ENCODE peak calls at places on chromosomes 16 and 17, in four cellular contexts. One of them, this sample, is unnamed.

GRCh38 chr17:40168262-40168832 is 8.9 kb upstream of the RAPGEFL1 start:
- DNase-seq in HepG2: peak; percentile 77
- DNase-seq in H1: peak; percentile 59
- DNase-seq in K562: peak; percentile 57
- DNase-seq in this sample: peak; percentile 92

GRCh38 chr17:40121886-40122465 is at the start of gene MSL1:
- DNase-seq in HepG2: peak; percentile 70
- DNase-seq in H1: peak; percentile 88
- DNase-seq in K562: peak; percentile 86
- DNase-seq in this sample: peak; percentile 84

GRCh38 chr17:83170571-83171260 is 91.3 kb downstream of the METRNL start:
- DNase-seq in K562: no peak
- DNase-seq in H1: no peak
- DNase-seq in HepG2: no peak
- DNase-seq in this sample: no peak

GRCh38 chr17:72334205-72334604 is 213.4 kb downstream of the SOX9 start:
- DNase-seq in HepG2: no peak
- DNase-seq in K562: no peak
- DNase-seq in H1: no peak
- DNase-seq in this sample: no peak

GRCh38 chr16:75083826-75084225 is 32.8 kb downstream of the LDHD start:
- DNase-seq in HepG2: no peak
- DNase-seq in K562: no peak
- DNase-seq in H1: no peak
- DNase-seq in this sample: no peak

GRCh38 chr17:35312346-35312745 is 61.1 kb downstream of the SLFN11 start:
- DNase-seq in HepG2: no peak
- DNase-seq in K562: no peak
- DNase-seq in H1: no peak
- DNase-seq in this sample: no peak

GRCh38 chr17:50534222-50534978 is 1.9 kb downstream of the EPN3 start:
- DNase-seq in K562: peak; percentile 28
- DNase-seq in HepG2: no peak
- DNase-seq in H1: peak; percentile 74
- DNase-seq in this sample: peak; percentile 76

GRCh38 chr17:32503251-32504165 is 16.7 kb downstream of the CDK5R1 start:
- DNase-seq in HepG2: no peak
- DNase-seq in K562: no peak
- DNase-seq in H1: no peak
- DNase-seq in this sample: no peak

GRCh38 chr16:66705790-66706505 is 9.4 kb upstream of the CMTM4 start:
- DNase-seq in K562: no peak
- DNase-seq in HepG2: no peak
- DNase-seq in H1: no peak
- DNase-seq in this sample: no peak

GRCh38 chr16:89695875-89696597 is 5.5 kb downstream of the SPATA2L start:
- DNase-seq in HepG2: no peak
- DNase-seq in K562: no peak
- DNase-seq in H1: no peak
- DNase-seq in this sample: no peak

GRCh38 chr17:692116-692515 is 22.5 kb downstream of the VPS53 start:
- DNase-seq in HepG2: no peak
- DNase-seq in H1: no peak
- DNase-seq in K562: no peak
- DNase-seq in this sample: no peak

GRCh38 chr17:74770498-74771318 is 5.4 kb downstream of the NAT9 start:
- DNase-seq in H1: peak; percentile 82
- DNase-seq in K562: peak; percentile 70
- DNase-seq in HepG2: peak; percentile 81
- DNase-seq in this sample: peak; percentile 85

GRCh38 chr17:18344021-18344420 is 19.3 kb downstream of the SHMT1 start:
- DNase-seq in K562: no peak
- DNase-seq in H1: no peak
- DNase-seq in HepG2: no peak
- DNase-seq in this sample: no peak

GRCh38 chr17:1351967-1352366 is 48.1 kb downstream of the YWHAE start:
- DNase-seq in K562: no peak
- DNase-seq in HepG2: no peak
- DNase-seq in H1: no peak
- DNase-seq in this sample: no peak

GRCh38 chr16:984106-984505 is 2.5 kb downstream of the SOX8 start:
- DNase-seq in K562: no peak
- DNase-seq in HepG2: no peak
- DNase-seq in H1: no peak
- DNase-seq in this sample: no peak

GRCh38 chr17:43351686-43352085 is 47.1 kb upstream of the ARL4D start:
- DNase-seq in HepG2: no peak
- DNase-seq in H1: no peak
- DNase-seq in K562: no peak
- DNase-seq in this sample: no peak

GRCh38 chr17:52147431-52147830 is 11.1 kb downstream of the CA10 start:
- DNase-seq in HepG2: no peak
- DNase-seq in H1: no peak
- DNase-seq in K562: no peak
- DNase-seq in this sample: no peak

GRCh38 chr17:68318103-68318991 is 27.1 kb downstream of the ARSG start:
- DNase-seq in H1: no peak
- DNase-seq in HepG2: peak; percentile 87
- DNase-seq in K562: no peak
- DNase-seq in this sample: no peak

GRCh38 chr16:48358419-48358818 is 26.8 kb downstream of the SIAH1 start:
- DNase-seq in HepG2: no peak
- DNase-seq in H1: no peak
- DNase-seq in K562: no peak
- DNase-seq in this sample: no peak

GRCh38 chr17:49832840-49833599 is 14.8 kb downstream of the TAC4 start:
- DNase-seq in HepG2: no peak
- DNase-seq in K562: peak; percentile 59
- DNase-seq in H1: no peak
- DNase-seq in this sample: no peak

GRCh38 chr16:30183236-30183960 is at the start of gene CORO1A:
- DNase-seq in H1: peak; percentile 91
- DNase-seq in HepG2: peak; percentile 51
- DNase-seq in K562: peak; percentile 88
- DNase-seq in this sample: peak; percentile 92

GRCh38 chr17:58786586-58787295 is 31.1 kb downstream of the PPM1E start:
- DNase-seq in H1: no peak
- DNase-seq in K562: peak; percentile 35
- DNase-seq in HepG2: no peak
- DNase-seq in this sample: no peak

GRCh38 chr17:64133546-64134215 is 3.7 kb upstream of the ERN1 start:
- DNase-seq in K562: peak; percentile 77
- DNase-seq in H1: no peak
- DNase-seq in HepG2: peak; percentile 81
- DNase-seq in this sample: peak; percentile 83

GRCh38 chr17:75878174-75878998 is at the start of gene TRIM47:
- DNase-seq in K562: peak; percentile 73
- DNase-seq in HepG2: peak; percentile 83
- DNase-seq in H1: peak; percentile 71
- DNase-seq in this sample: peak; percentile 77

GRCh38 chr17:80034977-80035686 is 540 bp downstream of the TBC1D16 start:
- DNase-seq in K562: no peak
- DNase-seq in H1: peak; percentile 75
- DNase-seq in HepG2: no peak
- DNase-seq in this sample: peak; percentile 70

GRCh38 chr17:81031571-81032550 is 3.1 kb upstream of the BAIAP2 start:
- DNase-seq in HepG2: no peak
- DNase-seq in H1: no peak
- DNase-seq in K562: no peak
- DNase-seq in this sample: no peak

GRCh38 chr16:154223-155030 is 2.0 kb downstream of the HBZ start:
- DNase-seq in H1: peak; percentile 81
- DNase-seq in K562: peak; percentile 75
- DNase-seq in HepG2: no peak
- DNase-seq in this sample: peak; percentile 69

GRCh38 chr16:10971560-10971961 is 27.2 kb downstream of the CLEC16A start:
- DNase-seq in HepG2: peak; percentile 70
- DNase-seq in H1: no peak
- DNase-seq in K562: peak; percentile 83
- DNase-seq in this sample: peak; percentile 91

GRCh38 chr16:346587-346986 is 5.9 kb downstream of the AXIN1 start:
- DNase-seq in H1: peak; percentile 40
- DNase-seq in K562: no peak
- DNase-seq in HepG2: no peak
- DNase-seq in this sample: no peak

GRCh38 chr17:43905985-43906852 is 1.1 kb downstream of the MPP2 start:
- DNase-seq in H1: peak; percentile 90
- DNase-seq in HepG2: peak; percentile 47
- DNase-seq in K562: no peak
- DNase-seq in this sample: peak; percentile 96

GRCh38 chr17:80795737-80796136 is 195.9 kb upstream of the CHMP6 start:
- DNase-seq in K562: no peak
- DNase-seq in HepG2: no peak
- DNase-seq in H1: no peak
- DNase-seq in this sample: no peak

GRCh38 chr16:31712064-31712540 is 161.5 kb upstream of the ZNF267 start:
- DNase-seq in H1: no peak
- DNase-seq in K562: no peak
- DNase-seq in HepG2: no peak
- DNase-seq in this sample: no peak

GRCh38 chr17:4130715-4131114 is 12.1 kb downstream of the ZZEF1 start:
- DNase-seq in HepG2: no peak
- DNase-seq in H1: no peak
- DNase-seq in K562: peak; percentile 47
- DNase-seq in this sample: no peak

GRCh38 chr16:58049697-58050185 is 24.2 kb downstream of the MMP15 start:
- DNase-seq in H1: peak; percentile 43
- DNase-seq in HepG2: no peak
- DNase-seq in K562: no peak
- DNase-seq in this sample: no peak

GRCh38 chr16:4309833-4310266 is 6.0 kb upstream of the GLIS2 start:
- DNase-seq in K562: no peak
- DNase-seq in HepG2: peak; percentile 67
- DNase-seq in H1: peak; percentile 94
- DNase-seq in this sample: peak; percentile 95
- H3K4me2 ChIP-seq in K562: no peak overlapping the region
- H3K4me2 ChIP-seq in HepG2: peak overlapping the region; percentile 67
- H3K4me2 ChIP-seq in H1: peak overlapping the region; percentile 4
- H3K4me2 ChIP-seq in this sample: peak overlapping the region; percentile 60

GRCh38 chr17:34117332-34117731 is 137.8 kb upstream of the CCL2 start:
- DNase-seq in H1: peak; percentile 20
- DNase-seq in HepG2: no peak
- DNase-seq in K562: no peak
- DNase-seq in this sample: no peak

GRCh38 chr17:34116306-34116705 is 138.8 kb upstream of the CCL2 start:
- DNase-seq in K562: no peak
- DNase-seq in H1: no peak
- DNase-seq in HepG2: no peak
- DNase-seq in this sample: no peak

GRCh38 chr17:34117811-34118210 is 137.3 kb upstream of the CCL2 start:
- DNase-seq in H1: no peak
- DNase-seq in K562: no peak
- DNase-seq in HepG2: no peak
- DNase-seq in this sample: no peak

GRCh38 chr17:34121311-34121710 is 133.8 kb upstream of the CCL2 start:
- DNase-seq in K562: no peak
- DNase-seq in HepG2: no peak
- DNase-seq in H1: peak; percentile 11
- DNase-seq in this sample: no peak

GRCh38 chr17:34118564-34118963 is 136.5 kb upstream of the CCL2 start:
- DNase-seq in K562: no peak
- DNase-seq in H1: peak; percentile 17
- DNase-seq in HepG2: no peak
- DNase-seq in this sample: no peak
- TF ChIP-seq CTCF in K562: no peak
- TF ChIP-seq CTCF in H1: no peak
- TF ChIP-seq CTCF in HepG2: no peak
- TF ChIP-seq CTCF in this sample: no peak

GRCh38 chr17:20074001-20074400 is 64.8 kb downstream of the SPECC1 start:
- DNase-seq in HepG2: no peak
- DNase-seq in H1: no peak
- DNase-seq in K562: no peak
- DNase-seq in this sample: no peak
- TF ChIP-seq CREB1 in HepG2: no peak
- TF ChIP-seq CREB1 in H1: no peak
- TF ChIP-seq CREB1 in K562: no peak
- TF ChIP-seq CREB1 in this sample: no peak

GRCh38 chr16:46747777-46748651 is at the start of gene MYLK3:
- DNase-seq in HepG2: peak; percentile 80
- DNase-seq in K562: peak; percentile 78
- DNase-seq in H1: no peak
- DNase-seq in this sample: peak; percentile 78

GRCh38 chr16:46745594-46745993 is 2.5 kb downstream of the MYLK3 start:
- DNase-seq in K562: no peak
- DNase-seq in H1: no peak
- DNase-seq in HepG2: no peak
- DNase-seq in this sample: peak; percentile 10

GRCh38 chr16:46746821-46747776 is 1.0 kb downstream of the MYLK3 start:
- DNase-seq in K562: no peak
- DNase-seq in HepG2: peak; percentile 74
- DNase-seq in H1: no peak
- DNase-seq in this sample: peak; percentile 16

GRCh38 chr16:46739934-46740333 is 8.2 kb downstream of the MYLK3 start:
- DNase-seq in H1: no peak
- DNase-seq in HepG2: no peak
- DNase-seq in K562: peak; percentile 59
- DNase-seq in this sample: no peak

DNA sequence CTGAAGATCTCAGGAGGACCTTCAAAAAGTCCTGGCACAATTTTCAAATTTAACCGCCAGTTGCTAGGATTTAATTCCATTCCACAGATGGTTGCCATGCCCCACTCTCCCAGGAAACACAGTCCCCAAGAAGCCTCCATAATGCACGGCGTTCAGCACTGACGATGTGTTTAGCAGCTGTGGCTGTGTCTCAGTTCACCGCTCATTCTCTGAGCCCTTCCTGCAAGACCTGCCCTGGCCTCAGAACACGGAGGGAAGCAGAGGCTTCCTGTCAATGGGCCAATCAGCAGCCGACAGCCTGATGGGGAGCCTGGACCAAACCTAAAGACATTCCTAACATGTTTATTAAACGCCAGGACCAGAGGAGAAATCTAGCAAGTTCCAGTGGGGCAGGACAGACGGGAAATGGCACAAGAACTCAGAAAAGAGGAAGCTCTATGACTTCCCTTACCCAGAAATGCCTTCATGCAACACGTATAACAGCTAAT is 4.9 kb downstream of the MYLK3 start:
- DNase-seq in HepG2: peak; percentile 33
- DNase-seq in K562: peak; percentile 83
- DNase-seq in H1: no peak
- DNase-seq in this sample: peak; percentile 58
- H3K4me2 ChIP-seq in HepG2: peak overlapping the region; percentile 58
- H3K4me2 ChIP-seq in K562: peak overlapping the region; percentile 89
- H3K4me2 ChIP-seq in H1: no peak overlapping the region
- H3K4me2 ChIP-seq in this sample: no peak overlapping the region